ENCODE peak calls at places on chromosomes 4 and X, in six cellular contexts. N, X, Y, W, O and V are unnamed samples. For H3K4me1, the result is how much of the 10 kb centered on the place peaks cover.

GRCh38 chrX:21959362-21960051 is 19.0 kb downstream of the SMS start:
- DNase-seq in N (no peak), X (no peak), Y (no peak), W (no peak), O (no peak), V (no peak)

GRCh38 chrX:31423575-31424284 is 351.9 kb upstream of the FTHL17 start:
- DNase-seq in N (peak), X (peak), Y (peak), W (peak), O (peak), V (peak)

GRCh38 chr4:100421356-100421978 is 96.4 kb downstream of the EMCN start:
- DNase-seq in N (peak), X (no peak), Y (no peak), W (no peak), O (no peak), V (no peak)

GRCh38 chr4:21248336-21248735 is 548.1 kb downstream of the PACRGL start:
- DNase-seq in N (no peak), X (no peak), Y (no peak), W (no peak), O (no peak), V (no peak)

GRCh38 chr4:155666701-155667537 is at the start of gene GUCY1A1:
- DNase-seq in N (no peak), X (peak), Y (no peak), W (peak), O (peak), V (peak)

GRCh38 chr4:29861307-29861706 is 858.9 kb upstream of the PCDH7 start:
- DNase-seq in N (peak), X (no peak), Y (no peak), W (no peak), O (no peak), V (no peak)

GRCh38 chrX:70664726-70665125 is 220.1 kb downstream of the DLG3 start:
- DNase-seq in N (peak), X (no peak), Y (no peak), W (peak), O (no peak), V (no peak)

GRCh38 chrX:27968891-27969290 is 12.4 kb downstream of the DCAF8L1 start:
- DNase-seq in N (no peak), X (no peak), Y (no peak), W (no peak), O (no peak), V (no peak)

GRCh38 chrX:44891642-44892041 is 18.7 kb downstream of the KDM6A start:
- DNase-seq in N (no peak), X (no peak), Y (no peak), W (no peak), O (no peak), V (no peak)

GRCh38 chr4:84582988-84583870 is at the start of gene CDS1:
- DNase-seq in N (no peak), X (peak), Y (no peak), W (peak), O (peak), V (no peak)

GRCh38 chrX:101362757-101363156 is 14.2 kb upstream of the TIMM8A start:
- DNase-seq in N (no peak), X (no peak), Y (no peak), W (no peak), O (no peak), V (no peak)

GRCh38 chr4:137674066-137674465 is 141.8 kb upstream of the PCDH18 start:
- DNase-seq in N (no peak), X (no peak), Y (no peak), W (no peak), O (no peak), V (no peak)

GRCh38 chrX:150482537-150483217 is 85.7 kb upstream of the MTM1 start:
- DNase-seq in N (peak), X (no peak), Y (no peak), W (no peak), O (no peak), V (no peak)

GRCh38 chr4:147096667-147097604 is 151.3 kb upstream of the TTC29 start:
- DNase-seq in N (peak), X (no peak), Y (peak), W (no peak), O (no peak), V (no peak)

GRCh38 chrX:21875013-21875412 is 19.2 kb downstream of the YY2 start:
- DNase-seq in N (no peak), X (no peak), Y (no peak), W (no peak), O (no peak), V (no peak)

GRCh38 chr4:147732516-147733193 is 767 bp downstream of the ARHGAP10 start:
- DNase-seq in N (no peak), X (peak), Y (peak), W (peak), O (peak), V (peak)

GRCh38 chrX:128436397-128437103 is 384.3 kb upstream of the ACTRT1 start:
- DNase-seq in N (no peak), X (no peak), Y (no peak), W (no peak), O (no peak), V (no peak)

GRCh38 chr4:125750399-125750798 is 435.6 kb downstream of the FAT4 start:
- DNase-seq in N (no peak), X (no peak), Y (no peak), W (no peak), O (no peak), V (no peak)

GRCh38 chrX:2710496-2710895 is 19.4 kb downstream of the CD99 start:
- DNase-seq in N (peak), X (no peak), Y (no peak), W (no peak), O (no peak), V (no peak)

GRCh38 chrX:68175569-68175968 is 257.7 kb downstream of the OPHN1 start:
- DNase-seq in N (no peak), X (no peak), Y (no peak), W (no peak), O (no peak), V (no peak)

GRCh38 chr4:90112715-90113114 is 14.5 kb upstream of the CCSER1 start:
- DNase-seq in N (no peak), X (no peak), Y (no peak), W (no peak), O (no peak), V (no peak)

GRCh38 chr4:10045481-10045880 is 24.2 kb upstream of the SLC2A9 start:
- DNase-seq in N (peak), X (no peak), Y (no peak), W (no peak), O (no peak), V (no peak)

GRCh38 chr4:139668036-139668435 is 2.4 kb downstream of the MGST2 start:
- DNase-seq in N (no peak), X (no peak), Y (no peak), W (no peak), O (no peak), V (no peak)

GRCh38 chr4:139665079-139665689 is 435 bp upstream of the MGST2 start:
- DNase-seq in N (no peak), X (no peak), Y (no peak), W (no peak), O (no peak), V (no peak)

GRCh38 chr4:139664442-139664841 is 1.2 kb upstream of the MGST2 start:
- DNase-seq in N (no peak), X (no peak), Y (no peak), W (no peak), O (no peak), V (no peak)

GRCh38 chr4:139666735-139667266 is 1.2 kb downstream of the MGST2 start:
- DNase-seq in N (peak), X (peak), Y (peak), W (peak), O (no peak), V (no peak)

DNA sequence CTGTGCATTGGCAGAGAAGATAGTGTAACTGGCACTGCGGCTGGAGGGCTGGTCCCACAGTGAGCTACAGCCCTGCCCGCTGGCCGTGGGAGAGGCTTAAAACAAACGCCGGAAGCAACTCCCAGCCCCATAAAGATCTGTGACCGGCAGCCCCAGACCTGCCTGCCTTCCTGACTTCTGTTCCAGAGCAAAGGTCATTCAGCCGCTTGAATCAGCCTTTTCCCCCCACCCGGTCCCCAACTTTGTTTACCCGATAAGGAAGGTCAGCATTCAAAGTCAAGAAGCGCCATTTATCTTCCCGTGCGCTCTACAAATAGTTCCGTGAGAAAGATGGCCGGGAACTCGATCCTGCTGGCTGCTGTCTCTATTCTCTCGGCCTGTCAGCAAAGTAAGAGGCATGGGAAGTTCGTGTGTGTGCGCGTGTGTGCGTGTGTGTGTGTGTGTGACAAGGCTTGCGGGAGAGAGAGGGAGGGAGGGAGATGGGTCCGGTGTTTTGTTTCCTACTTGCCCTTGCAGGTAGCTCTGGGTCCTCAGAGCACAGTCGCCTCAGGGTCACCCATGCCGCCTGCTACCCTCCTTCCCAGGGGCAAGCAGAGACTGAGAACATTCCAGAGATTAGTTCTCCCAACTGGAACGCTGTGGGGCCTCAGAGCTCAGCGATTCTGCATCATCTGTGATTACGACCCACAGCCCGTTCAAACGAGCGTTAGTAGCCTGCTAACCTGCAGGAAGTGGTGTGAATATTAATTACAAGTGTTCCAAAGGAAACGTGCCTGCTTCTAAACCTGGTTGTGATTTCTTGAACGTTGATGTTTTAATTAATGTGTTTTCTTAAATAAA is at the start of gene MGST2:
- DNase-seq in N (peak), X (peak), Y (peak), W (peak), O (peak), V (peak)
- TF ChIP-seq POLR2A in N (peak), X (peak), Y (peak), W (peak), O (peak), V (no peak)

GRCh38 chr4:110009526-110009925 is 96.8 kb downstream of the EGF start:
- DNase-seq in N (no peak), X (no peak), Y (no peak), W (no peak), O (no peak), V (no peak)
- H3K27ac ChIP-seq in N (no peak), X (no peak), Y (no peak), W (no peak), O (no peak), V (no peak)

GRCh38 chr4:55037728-55038127 is 87.7 kb downstream of the KDR start:
- DNase-seq in N (no peak), X (no peak), Y (no peak), W (no peak), O (no peak), V (no peak)
- H3K4me1 ChIP-seq in N (under half), X (under half), Y (under half), W (under half), O (under half), V (under half)

GRCh38 chrX:110316351-110317078 is 1.4 kb downstream of the AMMECR1 start:
- DNase-seq in N (no peak), X (no peak), Y (no peak), W (no peak), O (no peak), V (no peak)

GRCh38 chrX:110318664-110318968 is 731 bp upstream of the AMMECR1 start:
- DNase-seq in N (peak), X (no peak), Y (no peak), W (peak), O (no peak), V (no peak)

GRCh38 chrX:110317079-110317819 is 636 bp downstream of the AMMECR1 start:
- DNase-seq in N (peak), X (peak), Y (peak), W (peak), O (peak), V (peak)

GRCh38 chrX:110315541-110315940 is 2.3 kb downstream of the AMMECR1 start:
- DNase-seq in N (no peak), X (no peak), Y (no peak), W (no peak), O (no peak), V (no peak)

DNA sequence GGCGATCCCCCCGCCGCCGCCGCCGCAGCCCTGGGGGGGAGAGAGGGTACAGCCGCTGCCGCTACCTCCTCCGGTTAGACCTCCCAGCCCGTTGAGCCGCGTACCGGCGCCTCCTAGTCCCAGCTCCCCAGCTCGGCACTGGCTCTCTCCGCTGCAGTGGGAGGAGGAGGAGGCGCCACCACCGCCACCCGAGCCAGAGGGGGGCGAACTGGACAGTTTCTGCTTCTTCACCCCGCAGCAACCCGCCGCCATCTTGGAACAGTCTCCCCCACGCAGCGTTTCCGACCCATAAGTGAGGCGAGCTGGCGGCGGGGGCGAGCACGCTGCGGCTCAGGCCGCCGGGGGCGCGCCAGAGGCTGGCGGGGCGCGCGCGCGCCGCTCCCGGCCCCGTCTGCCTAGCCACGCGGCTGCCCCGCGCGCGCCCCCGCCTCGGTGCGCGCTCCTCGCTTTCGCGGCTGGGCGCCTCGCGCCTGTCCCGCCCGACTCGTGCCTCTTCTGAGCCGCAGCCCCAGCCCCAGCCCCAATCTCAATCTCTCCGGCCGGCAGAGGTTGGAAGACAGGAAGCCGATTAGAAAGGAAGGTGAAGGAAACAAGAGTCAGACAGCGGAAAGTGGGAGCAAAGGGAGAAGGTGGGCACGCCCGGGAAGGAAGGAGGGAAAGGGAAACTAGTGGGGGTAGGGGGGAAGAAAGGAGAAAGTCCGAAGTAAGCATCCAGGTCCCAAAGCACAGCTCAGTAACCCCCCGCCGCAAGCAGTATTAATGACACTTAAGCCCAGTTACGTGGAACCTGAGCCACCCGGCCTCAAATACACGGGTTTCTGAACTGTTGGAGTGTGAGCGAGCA is at the start of gene AMMECR1:
- DNase-seq in N (peak), X (peak), Y (peak), W (peak), O (peak), V (peak)
- TF ChIP-seq POLR2A in N (peak), X (peak), Y (peak), W (peak), O (peak), V (peak)

GRCh38 chrX:108439961-108440696 is 491 bp downstream of the COL4A5 start:
- DNase-seq in N (no peak), X (no peak), Y (no peak), W (peak), O (no peak), V (peak)

GRCh38 chrX:108435261-108435660 is 3.0 kb downstream of the COL4A6 start:
- DNase-seq in N (no peak), X (no peak), Y (no peak), W (no peak), O (no peak), V (no peak)

GRCh38 chrX:108437354-108437753 is 868 bp downstream of the COL4A6 start:
- DNase-seq in N (no peak), X (no peak), Y (no peak), W (no peak), O (no peak), V (no peak)

GRCh38 chrX:108439434-108439883 is at the start of gene COL4A5:
- DNase-seq in N (peak), X (peak), Y (peak), W (peak), O (peak), V (peak)

GRCh38 chrX:108437789-108438623 is at the start of gene COL4A6:
- DNase-seq in N (peak), X (no peak), Y (no peak), W (peak), O (peak), V (peak)
- H3K27ac ChIP-seq in N (peak), X (no peak), Y (no peak), W (no peak), O (no peak), V (peak)

GRCh38 chr4:6783111-6783981 is 819 bp downstream of the KIAA0232 start:
- DNase-seq in N (peak), X (peak), Y (peak), W (peak), O (peak), V (peak)
- H3K4me1 ChIP-seq in N (under half), X (half or more), Y (under half), W (under half), O (under half), V (under half)

GRCh38 chrX:130121505-130121800 is 11.2 kb upstream of the ELF4 start:
- DNase-seq in N (no peak), X (no peak), Y (no peak), W (no peak), O (no peak), V (no peak)

GRCh38 chrX:130118941-130119640 is 8.8 kb upstream of the ELF4 start:
- DNase-seq in N (no peak), X (no peak), Y (no peak), W (no peak), O (no peak), V (no peak)

GRCh38 chrX:130120321-130120731 is 10.0 kb upstream of the ELF4 start:
- DNase-seq in N (no peak), X (no peak), Y (no peak), W (no peak), O (no peak), V (no peak)

GRCh38 chrX:130118396-130118795 is 8.1 kb upstream of the ELF4 start:
- DNase-seq in N (peak), X (no peak), Y (no peak), W (no peak), O (no peak), V (peak)

GRCh38 chrX:130120746-130121504 is 10.6 kb upstream of the ELF4 start:
- DNase-seq in N (peak), X (peak), Y (peak), W (peak), O (peak), V (peak)
- TF ChIP-seq POLR2A in N (no peak), X (no peak), Y (peak), W (no peak), O (no peak), V (peak)

DNA sequence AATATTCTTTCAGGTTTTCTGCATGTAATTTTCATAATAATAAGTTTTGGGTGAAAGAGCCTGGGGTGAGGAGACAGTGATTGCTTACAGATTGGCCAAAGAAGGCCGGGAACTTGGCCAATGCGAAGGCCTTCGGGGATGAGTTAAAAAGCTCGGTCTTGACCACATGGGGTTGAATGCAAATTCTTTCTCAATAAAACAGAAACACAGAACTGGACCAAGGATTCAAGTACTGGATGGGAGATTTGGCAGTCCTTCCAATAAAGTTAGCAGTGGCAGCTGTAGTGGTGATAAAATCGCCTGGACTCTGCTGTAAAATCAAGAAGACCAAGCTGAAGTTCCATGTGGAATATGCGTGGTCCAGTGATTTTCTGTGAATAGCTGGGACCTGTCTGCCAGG is 282.2 kb upstream of the KLF3 start:
- DNase-seq in N (no peak), X (no peak), Y (no peak), W (peak), O (no peak), V (no peak)
- H3K27ac ChIP-seq in N (no peak), X (no peak), Y (no peak), W (no peak), O (no peak), V (no peak)